ENCODE peak calls at places on chromosomes 16 and 17, in seven cellular contexts. L is activated CD8-positive, alpha-beta memory T cell treated with anti-CD3 and anti-CD28 coated beads for 24 hours; B is T-cell; N is epithelial cell of esophagus; M is stimulated activated CD8-positive, alpha-beta memory T cell treated with anti-CD3 and anti-CD28 coated beads, Interleukin-15, amount 100 ng/mL, for 24 hours; V is NT2/D1; H is A549. P is an unnamed sample.
A peak's percentile ranks its signal among the peaks of the same experiment; 100 is the strongest.

GRCh38 chr17:79747508-79748295 is 17.0 kb downstream of the ENPP7 start:
- DNase-seq in V (no peak), B (no peak), M (no peak), L (no peak), H (no peak), N (no peak), P (no peak)

GRCh38 chr17:48628641-48629410 is 2.7 kb upstream of the HOXB9 start:
- DNase-seq in B (no peak), V (no peak), N (no peak), L (no peak), M (no peak), H (no peak), P (no peak)

GRCh38 chr16:84308120-84308519 is 13.4 kb downstream of the WFDC1 start:
- DNase-seq in L (no peak), V (peak; percentile 59), B (no peak), M (no peak), N (peak; percentile 26), H (peak; percentile 64), P (peak; percentile 13)

GRCh38 chr17:82985436-82985820 is 94.0 kb upstream of the METRNL start:
- DNase-seq in L (no peak), B (no peak), H (no peak), V (no peak), M (no peak), N (no peak), P (no peak)

GRCh38 chr16:53421248-53421647 is 13.0 kb upstream of the RBL2 start:
- DNase-seq in M (no peak), H (no peak), V (no peak), N (no peak), B (no peak), L (no peak), P (no peak)

GRCh38 chr16:72924918-72925630 is 122.9 kb downstream of the ZFHX3 start:
- DNase-seq in H (no peak), M (no peak), V (no peak), L (no peak), N (no peak), B (no peak), P (no peak)

GRCh38 chr16:65122974-65123845 is 1.3 kb upstream of the CDH11 start:
- DNase-seq in V (no peak), L (no peak), B (no peak), H (no peak), N (peak; percentile 44), M (no peak), P (no peak)

GRCh38 chr17:74520790-74521480 is 10.3 kb downstream of the CD300LB start:
- DNase-seq in L (peak; percentile 37), V (no peak), N (no peak), B (no peak), H (no peak), M (no peak), P (no peak)

GRCh38 chr16:74725641-74726040 is 25.0 kb upstream of the MLKL start:
- DNase-seq in M (no peak), L (no peak), N (no peak), B (no peak), H (no peak), V (no peak), P (no peak)

GRCh38 chr16:53766304-53767016 is 62.5 kb downstream of the FTO start:
- DNase-seq in M (no peak), L (no peak), B (no peak), V (no peak), N (peak; percentile 59), H (no peak), P (no peak)

GRCh38 chr16:89936508-89936907 is 12.0 kb upstream of the DEF8 start:
- DNase-seq in L (no peak), M (no peak), V (no peak), N (no peak), H (no peak), B (no peak), P (no peak)

GRCh38 chr16:68574479-68574878 is 35.4 kb downstream of the ZFP90 start:
- DNase-seq in L (no peak), M (no peak), V (no peak), N (peak; percentile 72), B (no peak), H (no peak), P (no peak)

GRCh38 chr16:87074635-87075318 is 242.4 kb downstream of the C16orf95 start:
- DNase-seq in L (peak; percentile 9), B (no peak), V (no peak), H (no peak), N (no peak), M (no peak), P (no peak)

GRCh38 chr17:44581868-44582267 is 24.6 kb downstream of the FZD2 start:
- DNase-seq in L (no peak), V (no peak), B (no peak), H (peak; percentile 68), N (no peak), M (no peak), P (no peak)

GRCh38 chr16:56298948-56299602 is 107.8 kb downstream of the GNAO1 start:
- DNase-seq in B (no peak), L (no peak), V (no peak), N (no peak), H (no peak), M (no peak), P (no peak)

GRCh38 chr16:85005278-85006069 is 5.9 kb downstream of the ZDHHC7 start:
- DNase-seq in N (peak; percentile 80), B (no peak), M (no peak), H (no peak), L (no peak), V (no peak), P (no peak)

GRCh38 chr16:49581630-49582298 is 208.2 kb downstream of the C16orf78 start:
- DNase-seq in V (no peak), H (no peak), N (no peak), M (no peak), L (no peak), B (no peak), P (no peak)

GRCh38 chr17:7213895-7214299 is 5.7 kb downstream of the DLG4 start:
- DNase-seq in M (no peak), N (peak; percentile 75), B (no peak), L (no peak), V (peak; percentile 96), H (peak; percentile 96), P (peak; percentile 25)

GRCh38 chr17:77417575-77417974 is 276.8 kb downstream of the SEC14L1 start:
- DNase-seq in B (no peak), M (no peak), L (no peak), N (no peak), V (no peak), H (no peak), P (no peak)

GRCh38 chr17:8206536-8206935 is 3.8 kb downstream of the AURKB start:
- DNase-seq in L (no peak), M (no peak), B (no peak), H (no peak), V (no peak), N (no peak), P (no peak)

GRCh38 chr17:46790216-46790615 is 28.3 kb downstream of the WNT3 start:
- DNase-seq in H (no peak), B (no peak), N (no peak), M (no peak), L (no peak), V (no peak), P (no peak)

GRCh38 chr16:64478258-64478906 is 643.5 kb downstream of the CDH11 start:
- DNase-seq in V (no peak), M (no peak), H (peak; percentile 11), L (no peak), B (no peak), N (peak; percentile 12), P (no peak)

GRCh38 chr17:77455878-77456234 is 315.1 kb downstream of the SEC14L1 start:
- DNase-seq in H (no peak), V (no peak), N (no peak), L (no peak), M (no peak), B (no peak), P (no peak)

GRCh38 chr17:47850692-47851573 is at the start of gene SP6:
- DNase-seq in N (peak; percentile 92), M (no peak), V (peak; percentile 50), B (peak; percentile 38), L (peak; percentile 86), H (peak; percentile 76), P (peak; percentile 48)

GRCh38 chr16:78230832-78231231 is 131.4 kb downstream of the WWOX start:
- DNase-seq in B (no peak), N (peak; percentile 80), L (no peak), H (peak; percentile 32), M (no peak), V (no peak), P (no peak)

GRCh38 chr17:41655611-41656111 is 31.3 kb upstream of the KRT17 start:
- DNase-seq in H (peak; percentile 51), M (no peak), V (no peak), N (peak; percentile 100), L (no peak), B (no peak), P (peak; percentile 25)

GRCh38 chr17:11644265-11645212 is 46.3 kb downstream of the DNAH9 start:
- DNase-seq in V (peak; percentile 48), L (no peak), M (no peak), H (peak; percentile 82), N (peak; percentile 56), B (peak; percentile 8), P (peak; percentile 2)

GRCh38 chr17:57542518-57542917 is 202.6 kb downstream of the CCDC182 start:
- DNase-seq in H (no peak), V (no peak), M (no peak), L (no peak), B (no peak), N (no peak), P (no peak)

GRCh38 chr17:66915204-66915611 is 49.3 kb upstream of the CACNG4 start:
- DNase-seq in B (no peak), N (peak; percentile 76), V (no peak), M (no peak), L (no peak), H (peak; percentile 65), P (no peak)

GRCh38 chr16:85931596-85932402 is 32.8 kb downstream of the IRF8 start:
- DNase-seq in V (no peak), M (no peak), N (no peak), H (no peak), B (no peak), L (no peak), P (no peak)